ENCODE peak calls at places on chromosomes 12 and 14, in four cellular contexts. One of them, this sample, is unnamed.
A peak's percentile ranks its signal among the peaks of the same experiment; 100 is the strongest.

GRCh38 chr14:96565811-96566210 is 63.6 kb downstream of the PAPOLA start:
- DNase-seq in adrenal gland: no peak
- DNase-seq in EH: no peak
- DNase-seq in GM12891: no peak
- DNase-seq in this sample: no peak

GRCh38 chr12:106873983-106874382 is 81.7 kb upstream of the TMEM263 start:
- DNase-seq in EH: no peak
- DNase-seq in GM12891: no peak
- DNase-seq in adrenal gland: no peak
- DNase-seq in this sample: no peak

GRCh38 chr12:72729451-72730010 is 457.4 kb downstream of the TRHDE start:
- DNase-seq in GM12891: no peak
- DNase-seq in adrenal gland: no peak
- DNase-seq in EH: no peak
- DNase-seq in this sample: no peak

GRCh38 chr12:59149995-59150642 is 229.8 kb upstream of the LRIG3 start:
- DNase-seq in GM12891: peak; percentile 4
- DNase-seq in EH: peak; percentile 81
- DNase-seq in adrenal gland: peak; percentile 19
- DNase-seq in this sample: peak; percentile 93

GRCh38 chr12:97308576-97309198 is 153.9 kb upstream of the RMST start:
- DNase-seq in GM12891: no peak
- DNase-seq in EH: peak; percentile 54
- DNase-seq in adrenal gland: no peak
- DNase-seq in this sample: peak; percentile 6

GRCh38 chr12:100295764-100296555 is 29.0 kb downstream of the SCYL2 start:
- DNase-seq in GM12891: no peak
- DNase-seq in adrenal gland: no peak
- DNase-seq in EH: peak; percentile 53
- DNase-seq in this sample: no peak

GRCh38 chr14:96564389-96564788 is 62.2 kb downstream of the PAPOLA start:
- DNase-seq in GM12891: no peak
- DNase-seq in adrenal gland: no peak
- DNase-seq in EH: no peak
- DNase-seq in this sample: no peak

GRCh38 chr12:32240833-32241232 is 134.2 kb downstream of the BICD1 start:
- DNase-seq in EH: peak; percentile 58
- DNase-seq in adrenal gland: no peak
- DNase-seq in GM12891: no peak
- DNase-seq in this sample: no peak

GRCh38 chr12:2417761-2418160 is 365.0 kb downstream of the CACNA1C start:
- DNase-seq in GM12891: no peak
- DNase-seq in adrenal gland: no peak
- DNase-seq in EH: no peak
- DNase-seq in this sample: no peak

GRCh38 chr14:98444077-98444476 is 827.9 kb downstream of the BCL11B start:
- DNase-seq in EH: no peak
- DNase-seq in adrenal gland: no peak
- DNase-seq in GM12891: no peak
- DNase-seq in this sample: no peak

GRCh38 chr14:103656031-103656757 is 27.2 kb downstream of the KLC1 start:
- DNase-seq in EH: no peak
- DNase-seq in adrenal gland: no peak
- DNase-seq in GM12891: no peak
- DNase-seq in this sample: no peak

GRCh38 chr12:6626654-6627283 is 9.0 kb downstream of the LPAR5 start:
- DNase-seq in GM12891: no peak
- DNase-seq in adrenal gland: no peak
- DNase-seq in EH: no peak
- DNase-seq in this sample: no peak

GRCh38 chr12:94622475-94622874 is 27.9 kb downstream of the TMCC3 start:
- DNase-seq in EH: no peak
- DNase-seq in adrenal gland: peak; percentile 40
- DNase-seq in GM12891: no peak
- DNase-seq in this sample: peak; percentile 19

GRCh38 chr12:29067430-29067829 is 81.6 kb upstream of the FAR2 start:
- DNase-seq in GM12891: no peak
- DNase-seq in adrenal gland: no peak
- DNase-seq in EH: no peak
- DNase-seq in this sample: no peak